ENCODE peak calls at places on chromosomes 2 and 18, in five cellular contexts. G is fibroblast of mammary gland, Y is fibroblast of pulmonary artery, A is AG10803, C is ascending aorta. O is an unnamed sample.
A peak's percentile ranks its signal among the peaks of the same experiment; 100 is the strongest.

GRCh38 chr2:100983684-100984310 is 18.3 kb upstream of the RPL31 start:
- DNase-seq in G (no peak), Y (peak; percentile 17), A (no peak), C (peak; percentile 33), O (no peak)

GRCh38 chr18:27413495-27414401 is 228.6 kb upstream of the CHST9 start:
- DNase-seq in G (peak; percentile 80), Y (peak; percentile 63), A (peak; percentile 31), C (no peak), O (peak; percentile 74)

GRCh38 chr2:160934263-160934662 is 226.0 kb upstream of the TANK start:
- DNase-seq in G (no peak), Y (no peak), A (peak; percentile 73), C (no peak), O (no peak)

GRCh38 chr2:164882276-164882675 is 40.7 kb upstream of the COBLL1 start:
- DNase-seq in G (peak; percentile 3), Y (no peak), A (peak; percentile 14), C (no peak), O (no peak)

GRCh38 chr2:12737226-12738111 is 20.7 kb downstream of the TRIB2 start:
- DNase-seq in G (no peak), Y (no peak), A (no peak), C (no peak), O (no peak)

GRCh38 chr18:51088410-51088809 is 58.4 kb downstream of the SMAD4 start:
- DNase-seq in G (no peak), Y (no peak), A (no peak), C (no peak), O (no peak)

GRCh38 chr2:121491566-121491965 is 39.1 kb upstream of the RNU4ATAC start:
- DNase-seq in G (no peak), Y (no peak), A (no peak), C (no peak), O (no peak)

GRCh38 chr2:210623506-210623905 is 67.1 kb downstream of the CPS1 start:
- DNase-seq in G (no peak), Y (no peak), A (no peak), C (no peak), O (no peak)

GRCh38 chr2:145184741-145185671 is 665.1 kb upstream of the ZEB2 start:
- DNase-seq in G (peak; percentile 92), Y (no peak), A (peak; percentile 90), C (no peak), O (peak; percentile 19)

GRCh38 chr2:182915369-182916326 is 49.2 kb upstream of the FRZB start:
- DNase-seq in G (peak; percentile 84), Y (peak; percentile 61), A (peak; percentile 76), C (no peak), O (peak; percentile 59)

GRCh38 chr18:74351354-74351753 is 35.7 kb downstream of the C18orf63 start:
- DNase-seq in G (peak; percentile 81), Y (peak; percentile 68), A (peak; percentile 64), C (no peak), O (peak; percentile 13)

GRCh38 chr18:30889582-30890301 is 152.8 kb downstream of the DSC3 start:
- DNase-seq in G (no peak), Y (peak; percentile 33), A (no peak), C (no peak), O (peak; percentile 45)

GRCh38 chr2:137206064-137206463 is 440.7 kb downstream of the THSD7B start:
- DNase-seq in G (no peak), Y (no peak), A (no peak), C (no peak), O (no peak)

GRCh38 chr18:49846263-49846662 is 32.9 kb upstream of the ACAA2 start:
- DNase-seq in G (peak; percentile 85), Y (peak; percentile 49), A (peak; percentile 69), C (no peak), O (peak; percentile 12)

GRCh38 chr2:69563021-69563420 is 80.5 kb downstream of the AAK1 start:
- DNase-seq in G (peak; percentile 16), Y (no peak), A (no peak), C (no peak), O (no peak)

GRCh38 chr2:84781942-84782716 is 98.8 kb downstream of the TRABD2A start:
- DNase-seq in G (no peak), Y (no peak), A (no peak), C (no peak), O (no peak)

GRCh38 chr2:48540237-48540935 is 10.4 kb downstream of the STON1 start:
- DNase-seq in G (no peak), Y (no peak), A (no peak), C (no peak), O (no peak)

GRCh38 chr2:43170733-43171101 is 55.7 kb downstream of the ZFP36L2 start:
- DNase-seq in G (no peak), Y (no peak), A (no peak), C (no peak), O (no peak)

GRCh38 chr2:128494640-128495321 is 176.1 kb upstream of the HS6ST1 start:
- DNase-seq in G (peak; percentile 8), Y (peak; percentile 90), A (no peak), C (peak; percentile 42), O (no peak)

GRCh38 chr2:216849987-216850386 is 9.9 kb downstream of the TNP1 start:
- DNase-seq in G (peak; percentile 13), Y (peak; percentile 2), A (no peak), C (no peak), O (no peak)

GRCh38 chr18:78873916-78874505 is 105.6 kb upstream of the SALL3 start:
- DNase-seq in G (no peak), Y (no peak), A (peak; percentile 61), C (no peak), O (no peak)

GRCh38 chr2:135052997-135053474 is 944 bp downstream of the RAB3GAP1 start:
- DNase-seq in G (no peak), Y (peak; percentile 10), A (peak; percentile 29), C (no peak), O (no peak)

GRCh38 chr2:109180786-109181185 is 51.8 kb downstream of the SH3RF3 start:
- DNase-seq in G (no peak), Y (peak; percentile 53), A (no peak), C (peak; percentile 52), O (no peak)

GRCh38 chr2:166375205-166375735 is 474 bp downstream of the SCN9A start:
- DNase-seq in G (peak; percentile 11), Y (peak; percentile 18), A (no peak), C (no peak), O (peak; percentile 1)

GRCh38 chr18:32688821-32689220 is 84.0 kb downstream of the KLHL14 start:
- DNase-seq in G (no peak), Y (no peak), A (no peak), C (no peak), O (no peak)

GRCh38 chr2:18477333-18477732 is 83.1 kb downstream of the RDH14 start:
- DNase-seq in G (no peak), Y (no peak), A (no peak), C (no peak), O (no peak)

GRCh38 chr2:191051825-191052778 is 38.1 kb upstream of the STAT1 start:
- DNase-seq in G (peak; percentile 79), Y (peak; percentile 79), A (peak; percentile 76), C (no peak), O (peak; percentile 59)

GRCh38 chr2:218870984-218871344 is 9.7 kb upstream of the WNT10A start:
- DNase-seq in G (no peak), Y (no peak), A (no peak), C (no peak), O (no peak)

GRCh38 chr2:38178142-38178541 is 102.2 kb upstream of the CYP1B1 start:
- DNase-seq in G (peak; percentile 92), Y (peak; percentile 83), A (peak; percentile 88), C (peak; percentile 66), O (no peak)

GRCh38 chr2:41160439-41160838 is 708.5 kb upstream of the SLC8A1 start:
- DNase-seq in G (peak; percentile 35), Y (no peak), A (no peak), C (no peak), O (no peak)

GRCh38 chr18:76821356-76821874 is 942 bp upstream of the ZNF236 start:
- DNase-seq in G (no peak), Y (no peak), A (no peak), C (no peak), O (no peak)

DNA sequence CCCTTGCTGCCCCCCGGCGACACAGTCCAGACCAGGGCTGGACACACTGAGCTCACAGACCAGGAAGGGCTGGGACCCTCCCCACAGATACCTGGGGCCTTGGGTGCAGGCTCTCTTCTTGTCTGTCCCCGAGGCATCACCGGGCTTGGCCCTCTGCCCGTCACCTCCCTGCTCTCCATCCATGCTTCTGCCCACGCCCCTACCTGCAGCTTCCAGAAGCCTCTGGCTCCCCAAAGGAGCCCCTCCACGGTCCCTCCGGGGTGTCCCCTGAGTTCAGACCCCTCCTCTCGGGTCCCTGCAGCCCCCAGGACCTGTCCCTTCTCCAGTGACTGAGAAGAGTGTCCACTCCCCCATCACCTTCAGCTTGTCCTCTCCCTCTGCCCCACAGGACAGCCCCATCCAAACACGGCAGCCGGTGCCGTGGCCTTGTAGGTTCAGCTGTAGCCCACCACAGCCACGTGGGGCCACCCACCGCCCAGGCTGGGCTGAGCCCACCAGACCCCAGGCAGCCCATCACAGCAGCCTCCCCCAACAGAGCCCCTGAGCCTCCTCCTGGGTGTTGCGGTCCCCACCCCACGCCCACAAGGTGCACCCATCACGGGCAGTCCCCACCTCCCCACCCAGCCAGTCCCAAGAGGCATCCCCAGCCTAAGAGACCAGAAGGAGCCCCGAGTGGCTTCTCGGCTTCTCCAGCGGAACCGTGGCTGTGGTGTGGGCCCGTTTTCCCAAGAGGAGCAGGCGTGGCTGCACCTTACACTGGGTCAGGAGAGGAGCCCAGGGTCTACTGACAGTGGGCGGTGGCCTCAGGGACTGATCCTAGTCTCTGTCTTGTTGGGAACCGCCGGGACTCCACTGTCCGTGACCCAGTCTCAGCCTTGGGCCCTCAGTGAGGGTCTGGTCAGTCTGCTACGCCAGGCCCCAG is 53.1 kb downstream of the RAMP1 start:
- DNase-seq in G (no peak), Y (no peak), A (no peak), C (no peak), O (no peak)
- H3K4me3 ChIP-seq in G (no peak overlapping the region), Y (no peak overlapping the region), A (no peak overlapping the region), C (no peak overlapping the region), O (no peak overlapping the region)

DNA sequence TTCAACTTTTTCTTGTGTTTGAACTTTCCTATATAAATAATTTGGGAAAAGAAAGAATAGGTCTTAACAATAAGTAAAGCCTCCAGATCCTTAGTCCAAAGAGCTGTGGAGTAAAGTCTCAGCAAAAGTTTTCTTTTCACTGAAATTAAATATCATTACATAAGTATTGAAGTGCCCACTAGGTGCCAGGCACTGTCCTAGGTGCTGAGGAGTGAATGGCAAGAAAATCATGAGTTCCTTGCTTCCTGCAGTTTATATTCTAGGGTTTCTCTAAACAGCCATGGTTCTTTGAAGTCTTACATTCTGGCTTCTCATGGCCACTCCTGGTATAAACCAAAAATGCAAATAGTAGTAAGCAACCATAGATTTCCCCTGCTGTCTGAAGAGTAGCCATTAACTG is 59.7 kb downstream of the SPP2 start:
- DNase-seq in G (peak; percentile 6), Y (peak; percentile 4), A (no peak), C (no peak), O (no peak)
- TF ChIP-seq CTCF in G (no peak), Y (no peak), A (no peak), C (no peak), O (no peak)

DNA sequence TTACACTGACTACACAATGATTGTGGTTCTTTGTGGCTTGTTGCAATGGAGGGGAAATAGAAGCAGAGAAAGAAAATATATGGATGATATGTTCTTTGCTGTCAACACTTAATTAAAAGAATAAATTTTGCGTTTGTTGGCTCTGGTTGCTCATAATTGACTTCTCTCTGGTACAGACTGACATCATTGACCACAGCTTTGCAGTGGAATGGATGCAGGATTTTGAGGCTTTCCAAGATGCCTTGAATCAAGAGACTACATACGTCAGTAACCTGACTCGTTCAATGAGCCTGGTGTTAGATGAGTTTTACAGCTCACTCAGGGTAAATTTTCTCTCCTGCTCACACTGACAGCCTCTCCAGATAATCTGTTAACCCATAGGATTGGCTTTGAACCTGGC is 9.9 kb downstream of the GPN1 start:
- DNase-seq in G (peak; percentile 99), Y (no peak), A (peak; percentile 88), C (no peak), O (peak; percentile 90)
- H3K4me3 ChIP-seq in G (no peak overlapping the region), Y (no peak overlapping the region), A (no peak overlapping the region), C (no peak overlapping the region), O (no peak overlapping the region)

GRCh38 chr2:98295721-98296414 is 50.4 kb upstream of the CNGA3 start:
- DNase-seq in G (no peak), Y (no peak), A (no peak), C (peak; percentile 52), O (no peak)
- TF ChIP-seq CTCF in G (no peak), Y (no peak), A (no peak), C (no peak), O (no peak)

O was measured in astrocyte of the cerebellum.